ENCODE peak calls at places on chromosomes 6 and 20, in seven cellular contexts. W is activated CD4-positive, alpha-beta T cell treated with anti-CD3 and anti-CD28 coated beads for 36 hours; S is stimulated activated naive CD8-positive, alpha-beta T cell treated with anti-CD3 and anti-CD28 coated beads, Interleukin-15, Interleukin-2, amounts not matched to agents 100 U/mL and 50 U/mL, for 24 hours; Y is retina; R is fibroblast of pulmonary artery; H is CD8-positive, alpha-beta memory T cell; N is T-helper 2 cell. Q is an unnamed sample.

GRCh38 chr20:45518282-45518681 is 2.9 kb upstream of the SPINT3 start:
- DNase-seq in W (no peak), S (no peak), Y (no peak), R (no peak), H (no peak), N (no peak), Q (no peak)

GRCh38 chr6:123215211-123215610 is 219.2 kb downstream of the CLVS2 start:
- DNase-seq in W (no peak), S (no peak), Y (peak), R (no peak), H (no peak), N (no peak), Q (no peak)

GRCh38 chr6:150857062-150857905 is 8.2 kb upstream of the MTHFD1L start:
- DNase-seq in W (peak), S (no peak), Y (no peak), R (peak), H (no peak), N (no peak), Q (no peak)

GRCh38 chr20:21125072-21125848 is 622 bp upstream of the KIZ start:
- DNase-seq in W (no peak), S (no peak), Y (peak), R (peak), H (no peak), N (no peak), Q (no peak)

GRCh38 chr6:116975600-116975999 is 98.6 kb downstream of the RFX6 start:
- DNase-seq in W (no peak), S (no peak), Y (no peak), R (no peak), H (no peak), N (no peak), Q (no peak)

GRCh38 chr6:5012531-5012930 is 8.7 kb upstream of the RPP40 start:
- DNase-seq in W (no peak), S (no peak), Y (no peak), R (peak), H (no peak), N (no peak), Q (no peak)

GRCh38 chr6:113645576-113645970 is 211.6 kb upstream of the MARCKS start:
- DNase-seq in W (no peak), S (no peak), Y (no peak), R (peak), H (no peak), N (no peak), Q (no peak)

GRCh38 chr6:12114055-12114503 is 102.0 kb downstream of the HIVEP1 start:
- DNase-seq in W (no peak), S (no peak), Y (no peak), R (no peak), H (no peak), N (no peak), Q (peak)

GRCh38 chr6:10451828-10452509 is 37.1 kb upstream of the TFAP2A start:
- DNase-seq in W (no peak), S (no peak), Y (no peak), R (peak), H (no peak), N (no peak), Q (no peak)

GRCh38 chr6:108559884-108560462 is 744 bp upstream of the FOXO3 start:
- DNase-seq in W (peak), S (peak), Y (peak), R (peak), H (peak), N (no peak), Q (no peak)

GRCh38 chr20:52305029-52305645 is 113.6 kb upstream of the ZFP64 start:
- DNase-seq in W (no peak), S (no peak), Y (no peak), R (no peak), H (no peak), N (no peak), Q (no peak)

GRCh38 chr6:124517339-124517738 is 444.9 kb upstream of the RNF217 start:
- DNase-seq in W (no peak), S (no peak), Y (no peak), R (no peak), H (no peak), N (no peak), Q (no peak)

Q was measured in CD4-positive, CD25-positive, alpha-beta regulatory T cell.